ENCODE peak calls at places on chromosomes 5 and 9, in ten cellular contexts. C is progenitor cell of endocrine pancreas; I is NCI-H774; R is hippocampal formation; V is PC-3; J is BE2C; L is activated T-cell treated with anti-CD3 and anti-CD28 coated beads for 1 hour; D is activated CD8-positive, alpha-beta T cell treated with anti-CD3 and anti-CD28 coated beads for 36 hours; S is mucosa of gallbladder; K is choroid plexus epithelial cell. Q is an unnamed sample.

GRCh38 chr9:8420416-8420815 is 620.8 kb upstream of the DMAC1 start:
- DNase-seq in R (no peak), L (no peak), V (no peak), C (no peak), J (no peak), K (no peak), I (no peak), D (no peak), S (no peak), Q (no peak)

GRCh38 chr5:65482727-65483473 is 1.2 kb upstream of the ADAMTS6 start:
- DNase-seq in C (no peak), J (no peak), S (no peak), L (no peak), D (peak), I (peak), R (peak), K (peak), V (peak), Q (no peak)

GRCh38 chr9:17630531-17630949 is 51.7 kb downstream of the SH3GL2 start:
- DNase-seq in K (no peak), J (no peak), V (peak), R (no peak), C (no peak), I (no peak), S (no peak), L (no peak), D (no peak), Q (no peak)

GRCh38 chr5:158154226-158155005 is 295.5 kb upstream of the CLINT1 start:
- DNase-seq in L (no peak), K (peak), D (no peak), C (no peak), I (no peak), S (peak), V (peak), R (no peak), J (no peak), Q (no peak)

GRCh38 chr5:80408475-80408875 is 611 bp downstream of the ZFYVE16 start:
- DNase-seq in S (peak), V (peak), D (peak), I (peak), R (no peak), J (peak), C (peak), K (peak), L (peak), Q (peak)

GRCh38 chr9:13857521-13857920 is 456.4 kb downstream of the NFIB start:
- DNase-seq in I (no peak), J (no peak), R (no peak), V (peak), D (no peak), S (no peak), K (peak), L (no peak), C (no peak), Q (no peak)

GRCh38 chr9:98097836-98098235 is 21.2 kb downstream of the TRIM14 start:
- DNase-seq in C (no peak), K (no peak), S (no peak), I (peak), J (no peak), D (peak), V (peak), L (no peak), R (no peak), Q (no peak)

GRCh38 chr9:110266786-110267185 is 10.5 kb upstream of the TXN start:
- DNase-seq in R (no peak), D (no peak), L (no peak), S (no peak), I (no peak), J (no peak), K (no peak), V (no peak), C (no peak), Q (no peak)

GRCh38 chr5:7629559-7629958 is 221.4 kb downstream of the CFAP90 start:
- DNase-seq in D (no peak), S (no peak), J (no peak), K (no peak), C (no peak), V (no peak), R (no peak), L (no peak), I (peak), Q (no peak)

GRCh38 chr9:88791105-88791805 is 200.0 kb upstream of the S1PR3 start:
- DNase-seq in K (peak), J (no peak), I (no peak), V (peak), R (no peak), L (no peak), D (no peak), S (no peak), C (no peak), Q (no peak)

GRCh38 chr9:131227112-131228058 is 48.9 kb downstream of the FAM78A start:
- DNase-seq in K (peak), C (no peak), D (no peak), S (no peak), R (no peak), L (no peak), J (peak), V (no peak), I (peak), Q (no peak)

GRCh38 chr5:43193952-43194321 is 1.9 kb downstream of the NIM1K start:
- DNase-seq in K (no peak), J (no peak), R (peak), D (no peak), I (no peak), S (no peak), V (no peak), C (no peak), L (no peak), Q (no peak)

GRCh38 chr5:76737846-76738245 is 21.9 kb downstream of the F2R start:
- DNase-seq in S (no peak), K (no peak), V (no peak), J (no peak), C (no peak), I (no peak), R (no peak), D (no peak), L (no peak), Q (no peak)

GRCh38 chr9:77726289-77726688 is 78.2 kb upstream of the GNA14 start:
- DNase-seq in C (no peak), K (no peak), D (no peak), S (no peak), V (no peak), J (no peak), I (no peak), L (no peak), R (no peak), Q (no peak)

GRCh38 chr5:163534476-163535172 is 29.2 kb downstream of the MAT2B start:
- DNase-seq in R (no peak), S (no peak), K (no peak), D (no peak), J (no peak), L (no peak), C (no peak), I (no peak), V (no peak), Q (no peak)

GRCh38 chr5:68077349-68077894 is 138.1 kb upstream of the PIK3R1 start:
- DNase-seq in I (no peak), C (no peak), S (no peak), J (peak), L (no peak), R (no peak), V (no peak), K (no peak), D (no peak), Q (no peak)

GRCh38 chr5:167918492-167919267 is 372.8 kb upstream of the WWC1 start:
- DNase-seq in C (no peak), S (no peak), R (no peak), K (no peak), I (no peak), J (no peak), D (no peak), L (no peak), V (no peak), Q (no peak)

GRCh38 chr5:143594913-143595818 is 191.7 kb upstream of the NR3C1 start:
- DNase-seq in D (no peak), J (no peak), R (no peak), V (peak), I (no peak), L (no peak), C (no peak), K (peak), S (no peak), Q (peak)

GRCh38 chr9:65400886-65401285 is 115.9 kb upstream of the FOXD4L5 start:
- DNase-seq in I (no peak), D (no peak), K (no peak), V (no peak), S (no peak), J (no peak), R (no peak), L (no peak), C (no peak), Q (no peak)

GRCh38 chr9:33155393-33155792 is 11.7 kb downstream of the B4GALT1 start:
- DNase-seq in R (no peak), S (no peak), C (no peak), V (peak), J (no peak), L (no peak), I (no peak), K (no peak), D (no peak), Q (no peak)

GRCh38 chr9:36632892-36633291 is 60.2 kb downstream of the MELK start:
- DNase-seq in C (no peak), L (no peak), V (peak), J (no peak), I (peak), K (peak), D (no peak), S (no peak), R (no peak), Q (no peak)

GRCh38 chr9:95522871-95523370 is 6.2 kb upstream of the PTCH1 start:
- DNase-seq in C (no peak), S (no peak), L (no peak), R (no peak), K (no peak), V (no peak), J (no peak), I (no peak), D (no peak), Q (no peak)

GRCh38 chr5:173139631-173140030 is 4.7 kb upstream of the BNIP1 start:
- DNase-seq in R (no peak), S (no peak), I (no peak), L (no peak), K (no peak), D (no peak), J (no peak), C (no peak), V (no peak), Q (peak)

Q was measured in Caco-2.